ENCODE peak calls at places on chromosomes 12 and 14, in ten cellular contexts. T is left ventricle myocardium inferior, Q is NCI-H1105, G is NCI-H526 treated with DMSO at 0.1 percent for 48 hours, V is KG1, E is hepatic stellate cell, Y is retina, L is HT1080, B is lower leg skin, P is HAP-1. U is an unnamed sample.

GRCh38 chr12:128763395-128763794 is 60.4 kb downstream of the SLC15A4 start:
- DNase-seq in V (no peak), Q (no peak), G (no peak), Y (no peak), L (peak), P (no peak), B (no peak), E (no peak), T (no peak), U (no peak)

GRCh38 chr12:188910-189621 is 24.9 kb downstream of the SLC6A12 start:
- DNase-seq in Y (peak), Q (no peak), B (no peak), T (peak), P (peak), V (no peak), E (peak), G (peak), L (no peak), U (peak)

GRCh38 chr14:105023791-105024480 is 3.1 kb upstream of the CDCA4 start:
- DNase-seq in B (no peak), Y (no peak), P (no peak), T (no peak), L (peak), E (no peak), Q (no peak), V (no peak), G (no peak), U (no peak)

GRCh38 chr12:29781705-29782266 is 2.0 kb downstream of the TMTC1 start:
- DNase-seq in L (no peak), V (no peak), Y (no peak), B (no peak), T (no peak), Q (no peak), E (no peak), P (no peak), G (no peak), U (no peak)

GRCh38 chr14:106845286-106846087 is 1319.1 kb downstream of the TMEM121 start:
- DNase-seq in V (peak), T (no peak), B (no peak), Y (no peak), P (no peak), G (peak), E (no peak), L (no peak), Q (peak), U (peak)

GRCh38 chr12:21129906-21130305 is 1.1 kb upstream of the SLCO1B1 start:
- DNase-seq in E (no peak), L (no peak), Q (no peak), T (no peak), Y (no peak), V (no peak), B (no peak), G (no peak), P (no peak), U (no peak)

GRCh38 chr12:70919597-70920035 is 922 bp downstream of the PTPRR start:
- DNase-seq in L (no peak), E (no peak), T (no peak), B (no peak), G (no peak), P (no peak), Q (no peak), Y (peak), V (peak), U (peak)

GRCh38 chr14:24430682-24431568 is 1.2 kb downstream of the KHNYN start:
- DNase-seq in Q (no peak), E (peak), V (no peak), Y (no peak), P (no peak), L (peak), G (no peak), T (no peak), B (peak), U (no peak)

GRCh38 chr14:20456971-20457370 is 1.9 kb downstream of the APEX1 start:
- DNase-seq in V (no peak), B (no peak), G (no peak), L (no peak), P (no peak), Q (no peak), E (no peak), T (no peak), Y (no peak), U (no peak)

GRCh38 chr12:127169321-127170270 is 1097.4 kb upstream of the TMEM132C start:
- DNase-seq in T (no peak), B (no peak), Y (no peak), Q (no peak), E (no peak), G (peak), P (no peak), V (no peak), L (no peak), U (no peak)

GRCh38 chr12:6065872-6066217 is 58.6 kb downstream of the VWF start:
- DNase-seq in L (no peak), E (no peak), Y (no peak), P (no peak), V (no peak), Q (no peak), G (no peak), B (no peak), T (no peak), U (no peak)

GRCh38 chr12:2248901-2249381 is 196.2 kb downstream of the CACNA1C start:
- DNase-seq in T (peak), P (no peak), Y (no peak), G (peak), V (no peak), Q (peak), E (peak), L (peak), B (no peak), U (no peak)

GRCh38 chr12:119667577-119668314 is at the start of gene PRKAB1:
- DNase-seq in G (peak), Q (peak), Y (peak), V (peak), T (peak), L (peak), B (peak), P (peak), E (peak), U (peak)

GRCh38 chr14:104143071-104143470 is 4.7 kb downstream of the KIF26A start:
- DNase-seq in T (no peak), Q (no peak), E (no peak), V (no peak), Y (peak), B (no peak), P (no peak), L (no peak), G (no peak), U (no peak)

GRCh38 chr14:77531071-77531470 is 32.5 kb upstream of the ISM2 start:
- DNase-seq in Y (no peak), P (no peak), G (no peak), B (no peak), T (no peak), Q (no peak), V (no peak), L (no peak), E (no peak), U (no peak)

GRCh38 chr14:23366163-23366921 is 1.4 kb upstream of the EFS start:
- DNase-seq in B (peak), Q (no peak), E (peak), Y (peak), G (no peak), P (no peak), L (no peak), V (no peak), T (peak), U (no peak)

GRCh38 chr14:51333901-51334432 is 93.9 kb downstream of the TMX1 start:
- DNase-seq in T (peak), P (no peak), L (no peak), E (no peak), Q (no peak), Y (no peak), G (no peak), V (no peak), B (no peak), U (no peak)

GRCh38 chr14:38339704-38340103 is 83.8 kb upstream of the CLEC14A start:
- DNase-seq in Y (no peak), P (no peak), Q (no peak), G (no peak), T (no peak), B (no peak), V (no peak), L (peak), E (no peak), U (no peak)

GRCh38 chr14:90819734-90820393 is 3.6 kb upstream of the TTC7B start:
- DNase-seq in P (no peak), T (no peak), E (no peak), L (no peak), G (no peak), Y (no peak), V (no peak), B (no peak), Q (no peak), U (no peak)

GRCh38 chr12:88194868-88195267 is 52.8 kb downstream of the TMTC3 start:
- DNase-seq in E (no peak), P (no peak), T (no peak), G (no peak), Q (no peak), L (no peak), Y (no peak), B (no peak), V (no peak), U (no peak)

GRCh38 chr12:38904932-38905479 is 385 bp downstream of the CPNE8 start:
- DNase-seq in B (peak), Y (peak), E (peak), T (peak), L (peak), G (no peak), P (peak), Q (no peak), V (peak), U (peak)

GRCh38 chr12:113666223-113666622 is 194.6 kb upstream of the LHX5 start:
- DNase-seq in L (no peak), T (no peak), E (no peak), G (no peak), P (no peak), Q (no peak), V (no peak), Y (no peak), B (no peak), U (no peak)

GRCh38 chr12:106112094-106112822 is 26.5 kb downstream of the NUAK1 start:
- DNase-seq in G (no peak), T (no peak), P (no peak), L (no peak), Y (peak), V (no peak), Q (peak), B (peak), E (no peak), U (no peak)

GRCh38 chr12:78403136-78403535 is 461.4 kb upstream of the SYT1 start:
- DNase-seq in T (no peak), B (no peak), Y (no peak), G (no peak), P (peak), Q (no peak), L (peak), V (no peak), E (peak), U (peak)

GRCh38 chr14:22174412-22174811 is 414.6 kb downstream of the DAD1 start:
- DNase-seq in Q (no peak), L (no peak), E (no peak), Y (no peak), B (no peak), P (no peak), G (no peak), V (no peak), T (no peak), U (no peak)

GRCh38 chr12:49946086-49946485 is 4.5 kb upstream of the AQP2 start:
- DNase-seq in L (no peak), E (no peak), V (no peak), T (no peak), Y (no peak), B (no peak), Q (no peak), P (no peak), G (no peak), U (no peak)

GRCh38 chr12:3533703-3534386 is 42.8 kb downstream of the PRMT8 start:
- DNase-seq in E (no peak), L (no peak), B (no peak), P (no peak), Y (no peak), V (no peak), Q (peak), G (peak), T (peak), U (no peak)

GRCh38 chr12:101691697-101692096 is 5.7 kb upstream of the CHPT1 start:
- DNase-seq in Q (no peak), T (no peak), E (no peak), B (no peak), V (no peak), G (no peak), L (no peak), P (no peak), Y (no peak), U (no peak)

GRCh38 chr12:106766393-106766826 is 8.1 kb upstream of the RIC8B start:
- DNase-seq in Q (no peak), G (no peak), B (no peak), P (no peak), T (peak), E (no peak), V (no peak), Y (no peak), L (no peak), U (no peak)

GRCh38 chr12:67042697-67043131 is 226.4 kb upstream of the CAND1 start:
- DNase-seq in G (no peak), T (no peak), E (no peak), P (no peak), B (no peak), Y (no peak), Q (peak), L (peak), V (no peak), U (no peak)

GRCh38 chr14:23181946-23182345 is 1.5 kb downstream of the SLC7A8 start:
- DNase-seq in P (no peak), Q (no peak), T (no peak), V (no peak), B (no peak), L (no peak), E (no peak), Y (no peak), G (no peak), U (no peak)

GRCh38 chr14:51321036-51321435 is 81.0 kb downstream of the TMX1 start:
- DNase-seq in T (no peak), Y (no peak), P (no peak), V (no peak), B (no peak), E (no peak), L (no peak), G (no peak), Q (no peak), U (no peak)

GRCh38 chr12:120996133-120996746 is 17.9 kb downstream of the HNF1A start:
- DNase-seq in Q (no peak), E (no peak), Y (no peak), T (no peak), V (no peak), L (no peak), B (no peak), G (no peak), P (no peak), U (no peak)